ENCODE peak calls at places on chromosome 9, in ten cellular contexts. S, V, M, P, D, B, X, T, R and J are unnamed samples.

GRCh38 chr9:113907282-113907681 is 31.2 kb downstream of the ZNF618 start:
- DNase-seq in X (no peak), D (no peak), T (no peak), M (peak), S (no peak), V (no peak), B (no peak), R (no peak), P (no peak), J (no peak)

GRCh38 chr9:34158362-34158869 is 20.4 kb upstream of the UBAP1 start:
- DNase-seq in D (peak), X (no peak), R (no peak), S (peak), B (peak), M (no peak), V (peak), T (no peak), P (peak), J (peak)

GRCh38 chr9:111525056-111525977 is at the start of gene ZNF483:
- DNase-seq in M (peak), R (peak), T (peak), B (peak), D (peak), S (peak), X (peak), P (peak), V (peak), J (peak)

GRCh38 chr9:71446081-71446480 is 322.2 kb downstream of the CEMIP2 start:
- DNase-seq in D (no peak), B (no peak), P (no peak), R (no peak), M (no peak), V (no peak), S (no peak), X (no peak), T (no peak), J (no peak)

GRCh38 chr9:16105576-16105975 is 552.7 kb downstream of the CCDC171 start:
- DNase-seq in T (no peak), X (no peak), P (no peak), R (no peak), V (peak), M (no peak), S (peak), B (peak), D (no peak), J (no peak)

GRCh38 chr9:19894975-19895374 is 106.1 kb upstream of the SLC24A2 start:
- DNase-seq in R (no peak), M (no peak), T (no peak), B (peak), S (peak), X (no peak), V (peak), D (peak), P (no peak), J (no peak)

GRCh38 chr9:134216449-134216951 is 52.1 kb upstream of the RNU6ATAC start:
- DNase-seq in M (no peak), V (no peak), B (no peak), T (no peak), X (no peak), S (no peak), R (no peak), D (no peak), P (no peak), J (no peak)

GRCh38 chr9:133134419-133135190 is 13.6 kb upstream of the RALGDS start:
- DNase-seq in M (no peak), P (no peak), D (peak), V (no peak), T (no peak), B (no peak), X (peak), S (no peak), R (no peak), J (no peak)

GRCh38 chr9:137247916-137248175 is 3.2 kb upstream of the STPG3 start:
- DNase-seq in M (no peak), V (no peak), T (no peak), R (no peak), P (no peak), B (no peak), D (no peak), X (no peak), S (no peak), J (no peak)

GRCh38 chr9:105205787-105206511 is 38.5 kb upstream of the SLC44A1 start:
- DNase-seq in M (peak), B (peak), T (no peak), D (peak), V (peak), P (no peak), X (no peak), S (peak), R (no peak), J (peak)

GRCh38 chr9:83315649-83316048 is 222.6 kb downstream of the FRMD3 start:
- DNase-seq in M (no peak), P (no peak), T (no peak), B (no peak), D (no peak), V (no peak), R (no peak), X (no peak), S (no peak), J (no peak)

GRCh38 chr9:31394040-31394473 is 990.4 kb upstream of the ACO1 start:
- DNase-seq in T (no peak), B (no peak), V (peak), P (no peak), D (no peak), R (no peak), X (no peak), M (no peak), S (peak), J (peak)

GRCh38 chr9:34579097-34579818 is 10.3 kb downstream of the CNTFR start:
- DNase-seq in B (no peak), M (no peak), D (no peak), V (no peak), P (no peak), S (no peak), R (no peak), T (no peak), X (no peak), J (no peak)

GRCh38 chr9:87193925-87194380 is 246.6 kb upstream of the GAS1 start:
- DNase-seq in X (no peak), T (no peak), S (peak), V (peak), R (no peak), M (no peak), B (peak), P (peak), D (peak), J (peak)

GRCh38 chr9:89969156-89969566 is 364.3 kb downstream of the GADD45G start:
- DNase-seq in S (no peak), T (peak), P (no peak), V (no peak), R (no peak), D (peak), B (peak), X (peak), M (no peak), J (no peak)

GRCh38 chr9:79277916-79278447 is 293.8 kb upstream of the TLE4 start:
- DNase-seq in M (no peak), D (no peak), R (no peak), V (no peak), P (no peak), S (no peak), B (no peak), T (no peak), X (no peak), J (no peak)

GRCh38 chr9:91711755-91712591 is 238.1 kb downstream of the ROR2 start:
- DNase-seq in P (no peak), M (no peak), B (peak), T (peak), R (peak), X (peak), S (peak), V (peak), D (peak), J (peak)

GRCh38 chr9:79302002-79302401 is 269.8 kb upstream of the TLE4 start:
- DNase-seq in M (no peak), X (no peak), R (no peak), D (no peak), T (no peak), S (peak), B (no peak), V (peak), P (no peak), J (no peak)

GRCh38 chr9:5072871-5073270 is 87.8 kb downstream of the JAK2 start:
- DNase-seq in D (peak), B (no peak), M (no peak), T (no peak), S (no peak), X (no peak), V (peak), R (no peak), P (no peak), J (no peak)

GRCh38 chr9:7452378-7452777 is 347.2 kb downstream of the DMAC1 start:
- DNase-seq in S (peak), X (no peak), R (no peak), T (no peak), V (peak), M (no peak), B (peak), D (peak), P (no peak), J (peak)

GRCh38 chr9:33818832-33819500 is 2.0 kb downstream of the UBE2R2 start:
- DNase-seq in S (peak), P (no peak), M (no peak), V (peak), T (no peak), D (peak), R (no peak), X (no peak), B (peak), J (peak)